ENCODE peak calls at places on chromosomes 12 and 14, in four cellular contexts. One of them, this sample, is unnamed.

GRCh38 chr12:6165418-6165817 is 34.8 kb upstream of the CD9 start:
- DNase-seq in endothelial cell: no peak
- DNase-seq in type B pancreatic cell: no peak
- DNase-seq in Calu3: no peak
- DNase-seq in this sample: no peak

GRCh38 chr12:104352106-104352713 is 48.7 kb downstream of the EID3 start:
- DNase-seq in Calu3: no peak
- DNase-seq in type B pancreatic cell: no peak
- DNase-seq in endothelial cell: no peak
- DNase-seq in this sample: no peak

GRCh38 chr14:92665699-92666110 is 82.7 kb downstream of the LGMN start:
- DNase-seq in type B pancreatic cell: no peak
- DNase-seq in endothelial cell: no peak
- DNase-seq in Calu3: no peak
- DNase-seq in this sample: no peak

GRCh38 chr12:104526320-104526719 is 69.6 kb downstream of the CHST11 start:
- DNase-seq in type B pancreatic cell: no peak
- DNase-seq in endothelial cell: no peak
- DNase-seq in Calu3: no peak
- DNase-seq in this sample: no peak

GRCh38 chr12:4974217-4974616 is 64.5 kb downstream of the KCNA1 start:
- DNase-seq in Calu3: no peak
- DNase-seq in type B pancreatic cell: no peak
- DNase-seq in endothelial cell: no peak
- DNase-seq in this sample: no peak

GRCh38 chr12:106416273-106416672 is 58.7 kb downstream of the POLR3B start:
- DNase-seq in Calu3: no peak
- DNase-seq in endothelial cell: no peak
- DNase-seq in type B pancreatic cell: no peak
- DNase-seq in this sample: no peak

GRCh38 chr14:55086939-55087338 is 35.5 kb downstream of the MAPK1IP1L start:
- DNase-seq in endothelial cell: no peak
- DNase-seq in type B pancreatic cell: peak
- DNase-seq in Calu3: no peak
- DNase-seq in this sample: no peak

GRCh38 chr14:46377305-46377704 is 274.3 kb downstream of the RPL10L start:
- DNase-seq in Calu3: no peak
- DNase-seq in type B pancreatic cell: no peak
- DNase-seq in endothelial cell: no peak
- DNase-seq in this sample: no peak

GRCh38 chr14:69657961-69658360 is 46.6 kb downstream of the SUSD6 start:
- DNase-seq in type B pancreatic cell: no peak
- DNase-seq in Calu3: peak
- DNase-seq in endothelial cell: no peak
- DNase-seq in this sample: no peak

GRCh38 chr12:67592228-67593011 is 56.1 kb upstream of the DYRK2 start:
- DNase-seq in endothelial cell: no peak
- DNase-seq in type B pancreatic cell: no peak
- DNase-seq in Calu3: peak
- DNase-seq in this sample: peak

GRCh38 chr12:52552055-52552454 is 890 bp downstream of the KRT71 start:
- DNase-seq in endothelial cell: no peak
- DNase-seq in type B pancreatic cell: no peak
- DNase-seq in Calu3: no peak
- DNase-seq in this sample: no peak

GRCh38 chr12:100365411-100365810 is 8.5 kb downstream of the SLC17A8 start:
- DNase-seq in type B pancreatic cell: no peak
- DNase-seq in Calu3: no peak
- DNase-seq in endothelial cell: no peak
- DNase-seq in this sample: no peak

GRCh38 chr12:116033765-116034164 is 243.7 kb downstream of the MED13L start:
- DNase-seq in endothelial cell: no peak
- DNase-seq in Calu3: no peak
- DNase-seq in type B pancreatic cell: no peak
- DNase-seq in this sample: no peak

GRCh38 chr12:105843989-105844768 is 294.6 kb downstream of the NUAK1 start:
- DNase-seq in endothelial cell: no peak
- DNase-seq in type B pancreatic cell: no peak
- DNase-seq in Calu3: no peak
- DNase-seq in this sample: no peak

GRCh38 chr12:71139153-71139735 is 18.6 kb downstream of the TSPAN8 start:
- DNase-seq in endothelial cell: no peak
- DNase-seq in Calu3: peak
- DNase-seq in type B pancreatic cell: no peak
- DNase-seq in this sample: no peak

GRCh38 chr14:93619176-93619793 is 169.0 kb downstream of the PRIMA1 start:
- DNase-seq in type B pancreatic cell: no peak
- DNase-seq in Calu3: peak
- DNase-seq in endothelial cell: peak
- DNase-seq in this sample: peak

GRCh38 chr12:113469224-113469652 is 2.4 kb downstream of the LHX5 start:
- DNase-seq in Calu3: no peak
- DNase-seq in type B pancreatic cell: no peak
- DNase-seq in endothelial cell: no peak
- DNase-seq in this sample: peak

GRCh38 chr14:105146181-105146975 is 22.2 kb downstream of the JAG2 start:
- DNase-seq in type B pancreatic cell: no peak
- DNase-seq in Calu3: no peak
- DNase-seq in endothelial cell: no peak
- DNase-seq in this sample: no peak
- TF ChIP-seq CTCF in type B pancreatic cell: no peak
- TF ChIP-seq CTCF in Calu3: no peak
- TF ChIP-seq CTCF in endothelial cell: no peak
- TF ChIP-seq CTCF in this sample: no peak

DNA sequence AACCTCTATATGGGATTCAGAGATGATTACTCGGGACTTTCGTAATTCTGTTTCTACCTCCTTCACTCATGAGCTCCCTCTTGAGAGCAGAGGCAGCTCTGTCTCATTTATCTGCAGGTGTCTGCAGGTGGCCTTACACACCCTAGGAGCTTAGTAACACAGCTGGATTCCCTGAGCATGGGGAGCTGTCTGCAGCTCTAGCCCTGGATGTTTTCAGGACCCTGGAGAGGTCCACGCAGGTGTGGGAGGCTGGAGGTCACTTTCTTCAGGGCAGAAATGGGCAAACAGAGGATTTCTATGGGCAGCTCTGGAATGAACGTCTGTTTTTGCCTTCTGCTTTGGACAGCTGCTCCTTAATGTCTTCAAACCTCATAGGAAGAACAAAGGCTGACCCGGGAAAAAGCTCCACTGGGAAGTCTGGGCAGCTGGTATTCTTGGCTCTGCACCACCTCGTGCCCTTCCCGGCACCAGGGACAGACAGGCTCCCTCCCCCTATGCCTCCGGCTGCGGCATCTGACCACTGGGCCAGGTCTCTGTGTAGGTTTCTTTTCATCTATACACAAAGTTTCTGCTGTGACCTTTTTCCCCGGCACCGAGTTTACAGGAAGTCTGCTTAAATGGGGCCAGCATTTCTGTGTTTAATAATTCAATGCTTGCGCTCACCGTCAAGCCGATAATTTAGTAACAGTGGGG is 320.3 kb upstream of the SFSWAP start:
- DNase-seq in Calu3: peak
- DNase-seq in type B pancreatic cell: no peak
- DNase-seq in endothelial cell: peak
- DNase-seq in this sample: no peak
- TF ChIP-seq CTCF in Calu3: no peak
- TF ChIP-seq CTCF in type B pancreatic cell: no peak
- TF ChIP-seq CTCF in endothelial cell: no peak
- TF ChIP-seq CTCF in this sample: no peak

DNA sequence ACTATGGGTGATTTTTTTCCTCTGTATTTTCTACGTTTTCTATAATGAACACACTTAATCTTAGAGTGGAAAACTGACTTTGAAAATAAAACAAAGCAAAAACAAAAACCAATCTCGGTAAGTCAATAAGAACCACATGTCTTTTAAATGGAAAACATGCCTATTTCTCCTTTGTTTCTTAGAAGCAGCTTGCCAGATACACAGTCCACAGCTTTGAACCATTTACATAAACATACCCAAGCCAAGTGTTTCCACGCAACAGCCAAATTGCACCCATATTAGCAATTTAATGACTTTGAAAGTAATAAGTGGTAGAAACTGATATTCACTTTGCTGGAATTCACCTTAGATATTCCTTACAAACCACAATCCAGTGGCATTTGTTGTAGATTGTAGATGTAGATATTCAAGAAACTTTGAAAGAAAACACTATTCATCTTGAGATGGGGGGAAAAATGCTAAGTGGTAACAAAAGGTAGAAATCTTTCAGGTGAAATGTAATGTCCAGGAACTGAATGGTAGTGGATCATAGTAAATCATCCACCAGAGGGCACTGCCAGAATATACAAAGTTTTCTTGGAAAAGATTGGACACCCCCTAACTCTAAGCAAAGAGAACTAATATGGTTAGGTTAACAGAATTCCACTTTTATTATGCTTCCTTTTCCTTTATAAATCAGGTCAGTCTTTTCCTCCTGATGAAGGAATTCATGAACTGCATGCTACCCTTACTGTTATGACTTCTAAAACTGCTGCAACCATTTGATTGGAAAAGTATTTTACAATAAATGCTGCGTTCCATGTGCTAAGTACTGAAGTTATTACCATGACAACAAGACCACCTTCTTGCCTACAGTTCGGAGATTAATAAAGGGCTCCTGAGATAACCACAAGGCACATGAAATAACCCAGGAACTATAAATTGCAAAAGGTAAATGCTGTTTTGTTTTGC is 69.8 kb downstream of the RERG start:
- DNase-seq in type B pancreatic cell: no peak
- DNase-seq in endothelial cell: no peak
- DNase-seq in Calu3: peak
- DNase-seq in this sample: no peak
- TF ChIP-seq CTCF in type B pancreatic cell: peak
- TF ChIP-seq CTCF in endothelial cell: peak
- TF ChIP-seq CTCF in Calu3: peak
- TF ChIP-seq CTCF in this sample: no peak

GRCh38 chr14:24880689-24881088 is 169.3 kb downstream of the STXBP6 start:
- DNase-seq in type B pancreatic cell: no peak
- DNase-seq in endothelial cell: no peak
- DNase-seq in Calu3: no peak
- DNase-seq in this sample: no peak

GRCh38 chr14:24876009-24876690 is 173.8 kb downstream of the STXBP6 start:
- DNase-seq in type B pancreatic cell: no peak
- DNase-seq in Calu3: no peak
- DNase-seq in endothelial cell: no peak
- DNase-seq in this sample: no peak

GRCh38 chr14:24876996-24877395 is 173.0 kb downstream of the STXBP6 start:
- DNase-seq in type B pancreatic cell: no peak
- DNase-seq in Calu3: no peak
- DNase-seq in endothelial cell: no peak
- DNase-seq in this sample: no peak

GRCh38 chr14:24881496-24881895 is 168.5 kb downstream of the STXBP6 start:
- DNase-seq in Calu3: no peak
- DNase-seq in type B pancreatic cell: no peak
- DNase-seq in endothelial cell: no peak
- DNase-seq in this sample: no peak

GRCh38 chr14:24879661-24880381 is 170.1 kb downstream of the STXBP6 start:
- DNase-seq in endothelial cell: no peak
- DNase-seq in Calu3: no peak
- DNase-seq in type B pancreatic cell: no peak
- DNase-seq in this sample: no peak
- TF ChIP-seq CTCF in endothelial cell: no peak
- TF ChIP-seq CTCF in Calu3: no peak
- TF ChIP-seq CTCF in type B pancreatic cell: no peak
- TF ChIP-seq CTCF in this sample: no peak

GRCh38 chr14:90193925-90194324 is 62.4 kb upstream of the PSMC1 start:
- DNase-seq in type B pancreatic cell: no peak
- DNase-seq in endothelial cell: peak
- DNase-seq in Calu3: peak
- DNase-seq in this sample: no peak
- TF ChIP-seq CTCF in type B pancreatic cell: peak
- TF ChIP-seq CTCF in endothelial cell: no peak
- TF ChIP-seq CTCF in Calu3: no peak
- TF ChIP-seq CTCF in this sample: peak

GRCh38 chr12:38664661-38665269 is 240.6 kb downstream of the CPNE8 start:
- DNase-seq in Calu3: peak
- DNase-seq in type B pancreatic cell: no peak
- DNase-seq in endothelial cell: peak
- DNase-seq in this sample: peak
- TF ChIP-seq CTCF in Calu3: peak
- TF ChIP-seq CTCF in type B pancreatic cell: peak
- TF ChIP-seq CTCF in endothelial cell: peak
- TF ChIP-seq CTCF in this sample: peak

GRCh38 chr12:47773062-47773857 is at the start of gene SLC48A1:
- DNase-seq in Calu3: peak
- DNase-seq in type B pancreatic cell: peak
- DNase-seq in endothelial cell: peak
- DNase-seq in this sample: peak
- TF ChIP-seq CTCF in Calu3: peak
- TF ChIP-seq CTCF in type B pancreatic cell: peak
- TF ChIP-seq CTCF in endothelial cell: no peak
- TF ChIP-seq CTCF in this sample: peak

GRCh38 chr12:22318122-22318737 is 16.3 kb downstream of the ST8SIA1 start:
- DNase-seq in Calu3: no peak
- DNase-seq in type B pancreatic cell: no peak
- DNase-seq in endothelial cell: no peak
- DNase-seq in this sample: no peak
- TF ChIP-seq CTCF in Calu3: no peak
- TF ChIP-seq CTCF in type B pancreatic cell: no peak
- TF ChIP-seq CTCF in endothelial cell: no peak
- TF ChIP-seq CTCF in this sample: no peak

GRCh38 chr12:55741978-55742377 is 944 bp upstream of the GDF11 start:
- DNase-seq in endothelial cell: no peak
- DNase-seq in Calu3: no peak
- DNase-seq in type B pancreatic cell: no peak
- DNase-seq in this sample: no peak

GRCh38 chr12:55742719-55743130 is at the start of gene GDF11:
- DNase-seq in type B pancreatic cell: peak
- DNase-seq in Calu3: peak
- DNase-seq in endothelial cell: no peak
- DNase-seq in this sample: peak

GRCh38 chr12:55743967-55744931 is 1.3 kb downstream of the GDF11 start:
- DNase-seq in Calu3: no peak
- DNase-seq in type B pancreatic cell: no peak
- DNase-seq in endothelial cell: no peak
- DNase-seq in this sample: no peak

GRCh38 chr12:55745361-55746146 is 2.6 kb downstream of the GDF11 start:
- DNase-seq in endothelial cell: peak
- DNase-seq in type B pancreatic cell: peak
- DNase-seq in Calu3: no peak
- DNase-seq in this sample: peak

GRCh38 chr12:55743131-55743921 is 404 bp downstream of the GDF11 start:
- DNase-seq in type B pancreatic cell: no peak
- DNase-seq in Calu3: peak
- DNase-seq in endothelial cell: peak
- DNase-seq in this sample: peak
- TF ChIP-seq CTCF in type B pancreatic cell: peak
- TF ChIP-seq CTCF in Calu3: peak
- TF ChIP-seq CTCF in endothelial cell: no peak
- TF ChIP-seq CTCF in this sample: no peak